ENCODE peak calls at places on chromosome 1, in six cellular contexts. V, A, D, K, C and P are unnamed samples.

GRCh38 chr1:94095112-94095637 is 25.8 kb downstream of the ABCA4 start:
- DNase-seq in V (peak; percentile 87), A (no peak), D (peak; percentile 34), K (peak; percentile 92), C (peak; percentile 44), P (no peak)

GRCh38 chr1:160177231-160177630 is 13.1 kb upstream of the CASQ1 start:
- DNase-seq in V (no peak), A (no peak), D (no peak), K (no peak), C (no peak), P (no peak)

GRCh38 chr1:162470216-162470615 is 27.4 kb upstream of the UHMK1 start:
- DNase-seq in V (no peak), A (no peak), D (no peak), K (no peak), C (no peak), P (no peak)

GRCh38 chr1:189007824-189008223 is 1469.8 kb downstream of the BRINP3 start:
- DNase-seq in V (no peak), A (no peak), D (no peak), K (no peak), C (no peak), P (no peak)

GRCh38 chr1:2875677-2876531 is 74.4 kb upstream of the TTC34 start:
- DNase-seq in V (no peak), A (no peak), D (peak; percentile 41), K (no peak), C (no peak), P (no peak)

GRCh38 chr1:45097079-45097478 is 85.0 kb downstream of the UROD start:
- DNase-seq in V (no peak), A (no peak), D (no peak), K (no peak), C (no peak), P (no peak)

GRCh38 chr1:13228343-13228781 is 2.4 kb upstream of the PRAMEF18 start:
- DNase-seq in V (no peak), A (peak; percentile 70), D (peak; percentile 41), K (peak; percentile 3), C (peak; percentile 38), P (peak; percentile 28)

GRCh38 chr1:180953791-180954721 is 41.4 kb downstream of the KIAA1614 start:
- DNase-seq in V (peak; percentile 44), A (peak; percentile 58), D (peak; percentile 66), K (peak; percentile 87), C (peak; percentile 79), P (peak; percentile 70)

GRCh38 chr1:20988943-20989342 is 187.8 kb downstream of the EIF4G3 start:
- DNase-seq in V (no peak), A (no peak), D (no peak), K (no peak), C (no peak), P (no peak)

GRCh38 chr1:186183219-186183618 is 191.8 kb downstream of the TPR start:
- DNase-seq in V (no peak), A (peak; percentile 43), D (no peak), K (no peak), C (no peak), P (no peak)

GRCh38 chr1:154320882-154321608 is at the start of gene AQP10:
- DNase-seq in V (no peak), A (no peak), D (peak; percentile 43), K (no peak), C (no peak), P (peak; percentile 69)

GRCh38 chr1:12148160-12148957 is 18.4 kb upstream of the TNFRSF1B start:
- DNase-seq in V (no peak), A (no peak), D (peak; percentile 69), K (no peak), C (peak; percentile 93), P (peak; percentile 86)

GRCh38 chr1:84569216-84569615 is 5.0 kb downstream of the CTBS start:
- DNase-seq in V (no peak), A (no peak), D (no peak), K (no peak), C (no peak), P (no peak)

GRCh38 chr1:182625716-182626504 is 21.7 kb upstream of the RGS16 start:
- DNase-seq in V (no peak), A (no peak), D (no peak), K (no peak), C (no peak), P (no peak)

GRCh38 chr1:39110325-39110851 is 84.2 kb downstream of the NDUFS5 start:
- DNase-seq in V (no peak), A (no peak), D (no peak), K (no peak), C (no peak), P (no peak)

GRCh38 chr1:55882931-55883330 is 667.8 kb upstream of the USP24 start:
- DNase-seq in V (no peak), A (no peak), D (no peak), K (no peak), C (no peak), P (no peak)

GRCh38 chr1:10738125-10738746 is 58.2 kb downstream of the CASZ1 start:
- DNase-seq in V (no peak), A (no peak), D (peak; percentile 91), K (no peak), C (peak; percentile 80), P (no peak)

GRCh38 chr1:160975026-160975425 is 20.4 kb upstream of the ITLN2 start:
- DNase-seq in V (no peak), A (no peak), D (no peak), K (no peak), C (no peak), P (no peak)

GRCh38 chr1:211833174-211833820 is 2.7 kb upstream of the LPGAT1 start:
- DNase-seq in V (no peak), A (peak; percentile 65), D (no peak), K (no peak), C (no peak), P (no peak)

GRCh38 chr1:107690491-107690890 is 274.5 kb downstream of the VAV3 start:
- DNase-seq in V (no peak), A (no peak), D (no peak), K (no peak), C (no peak), P (no peak)

GRCh38 chr1:177287996-177288395 is 117.2 kb downstream of the BRINP2 start:
- DNase-seq in V (no peak), A (no peak), D (no peak), K (no peak), C (no peak), P (no peak)

GRCh38 chr1:19337289-19337688 is 25.2 kb downstream of the SLC66A1 start:
- DNase-seq in V (no peak), A (no peak), D (no peak), K (no peak), C (no peak), P (no peak)

GRCh38 chr1:222369991-222370910 is 177.7 kb downstream of the HHIPL2 start:
- DNase-seq in V (no peak), A (no peak), D (no peak), K (no peak), C (no peak), P (no peak)

DNA sequence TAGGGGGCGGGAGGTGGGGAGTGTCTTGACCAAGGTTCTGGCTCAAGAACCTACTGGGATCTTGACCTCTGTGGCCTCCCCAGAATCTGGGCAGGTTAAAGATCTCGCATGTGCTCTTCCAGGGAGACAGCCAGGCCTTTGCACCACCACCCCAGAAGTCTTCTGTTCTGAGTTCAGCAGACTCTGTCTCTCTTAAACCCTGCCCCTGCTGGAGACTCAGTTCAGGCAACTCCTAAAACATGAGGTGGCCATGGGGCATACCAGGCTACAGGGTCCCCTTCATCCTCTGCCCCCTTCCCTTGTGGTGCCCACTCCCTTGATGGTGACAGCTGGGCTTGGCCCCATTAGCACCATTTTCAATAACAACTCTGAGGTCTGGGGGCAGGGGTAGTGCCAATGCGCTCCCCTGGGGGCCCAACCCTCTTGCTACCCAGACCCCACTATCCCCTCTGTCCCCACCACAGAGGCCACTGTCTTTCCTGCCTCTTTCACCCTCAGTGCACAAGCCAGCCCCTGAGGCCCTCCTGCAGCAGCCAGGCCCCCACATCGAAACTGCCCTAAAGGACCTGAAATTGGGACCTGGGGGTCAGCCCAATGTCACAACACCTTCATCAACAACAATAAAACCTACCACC is 132.7 kb upstream of the RUNX3 start:
- DNase-seq in V (no peak), A (no peak), D (no peak), K (no peak), C (no peak), P (no peak)
- TF ChIP-seq CTCF in V (no peak), A (no peak), D (no peak), K (no peak), C (no peak), P (no peak)

GRCh38 chr1:91885331-91885715 is 628 bp downstream of the TGFBR3 start:
- DNase-seq in V (peak; percentile 39), A (no peak), D (peak; percentile 26), K (peak; percentile 71), C (peak; percentile 37), P (peak; percentile 12)
- TF ChIP-seq CTCF in V (no peak), A (no peak), D (no peak), K (no peak), C (no peak), P (no peak)

DNA sequence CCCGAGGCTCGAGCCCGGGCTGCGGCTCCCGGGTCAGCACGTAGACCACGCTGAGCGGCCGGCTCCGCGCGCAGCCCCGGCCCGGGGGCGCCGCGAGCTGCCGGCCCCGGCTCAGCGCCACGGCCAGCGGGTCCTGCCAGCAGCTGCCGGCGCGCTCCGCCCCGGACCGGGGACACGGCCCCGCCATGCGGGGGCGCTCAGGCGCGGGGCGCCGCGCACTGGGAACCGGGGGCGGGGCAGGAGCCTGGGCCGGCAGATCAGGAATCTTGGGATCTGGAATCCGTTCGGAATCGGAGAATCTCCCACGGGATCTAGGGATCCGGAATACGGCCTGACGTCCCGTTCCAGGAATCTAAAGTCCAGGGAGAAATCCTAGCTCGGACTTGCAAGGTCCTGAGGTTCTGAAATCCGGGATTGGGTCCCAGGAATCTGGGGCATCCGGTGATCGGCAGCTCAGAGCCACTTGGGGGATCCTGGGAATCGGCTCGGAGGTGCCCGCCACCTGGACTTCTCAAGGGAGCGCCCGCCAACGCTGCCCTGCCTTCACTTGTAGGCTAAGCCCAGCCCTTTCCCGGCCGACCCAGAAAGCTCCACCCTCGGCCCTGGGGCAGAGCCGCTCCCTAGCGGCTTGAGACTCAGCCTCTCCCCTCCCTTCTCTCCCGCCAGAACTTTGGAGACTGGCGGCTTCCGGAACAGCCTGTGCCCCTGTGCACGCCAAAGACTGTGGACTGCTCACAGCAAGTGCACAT is at the start of gene MAP3K6:
- DNase-seq in V (peak; percentile 89), A (peak; percentile 59), D (peak; percentile 90), K (peak; percentile 93), C (peak; percentile 90), P (peak; percentile 82)
- TF ChIP-seq CTCF in V (peak; percentile 50), A (peak; percentile 24), D (no peak), K (no peak), C (no peak), P (peak; percentile 30)

DNA sequence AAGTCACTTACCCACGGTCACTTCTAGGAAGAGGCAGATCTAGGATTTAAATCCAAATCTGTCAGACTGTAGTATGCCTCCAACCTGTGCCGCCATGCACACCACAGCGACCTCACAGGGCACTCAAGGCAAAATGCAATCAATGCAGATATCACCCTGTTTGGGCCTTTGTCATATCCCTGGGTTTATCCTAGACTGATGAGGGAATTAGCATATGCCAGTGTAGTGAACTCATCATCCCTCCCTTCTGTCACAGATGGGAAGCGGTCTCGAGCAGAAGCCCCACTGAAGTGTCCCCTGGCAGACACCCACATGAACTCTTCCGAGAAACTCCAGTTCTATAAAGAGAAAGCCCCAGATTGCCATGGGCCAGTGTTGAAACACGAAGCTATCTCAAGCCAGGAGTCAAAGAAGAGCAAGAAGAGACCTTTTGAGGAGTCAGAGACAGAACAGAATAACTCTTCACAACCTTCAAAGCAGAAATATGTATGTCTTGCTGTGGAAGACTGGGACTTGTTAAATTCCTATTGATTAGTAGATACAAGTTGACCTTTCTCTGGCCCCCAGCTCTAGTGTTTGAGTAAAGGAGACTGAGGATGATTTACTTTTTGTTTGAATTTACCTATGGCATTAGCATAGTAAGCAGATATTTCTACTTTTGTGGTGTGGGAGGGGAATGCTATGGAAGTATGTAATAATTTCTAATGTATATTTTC is 21.4 kb downstream of the LRRC42 start:
- DNase-seq in V (no peak), A (no peak), D (no peak), K (no peak), C (no peak), P (no peak)
- TF ChIP-seq CTCF in V (no peak), A (no peak), D (no peak), K (no peak), C (no peak), P (no peak)